ENCODE peak calls at places on chromosomes 6 and 20, in nine cellular contexts. T, P, Z, F, I, X, V, N and U are unnamed samples.

GRCh38 chr6:82567621-82568020 is 204.0 kb downstream of the TPBG start:
- DNase-seq in T (no peak), P (no peak), Z (no peak), F (no peak), I (no peak), X (no peak), V (no peak), N (no peak), U (peak)

GRCh38 chr20:32516985-32517873 is 67.9 kb downstream of the NOL4L start:
- DNase-seq in T (no peak), P (no peak), Z (no peak), F (no peak), I (peak), X (no peak), V (no peak), N (no peak), U (no peak)

GRCh38 chr6:142822882-142823578 is 121.9 kb downstream of the HIVEP2 start:
- DNase-seq in T (peak), P (no peak), Z (no peak), F (no peak), I (no peak), X (no peak), V (no peak), N (no peak), U (no peak)

GRCh38 chr6:44219053-44219814 is 2.5 kb downstream of the MYMX start:
- DNase-seq in T (peak), P (no peak), Z (peak), F (peak), I (peak), X (peak), V (no peak), N (peak), U (no peak)

GRCh38 chr6:154864086-154864430 is 130.8 kb downstream of the SCAF8 start:
- DNase-seq in T (no peak), P (no peak), Z (no peak), F (no peak), I (no peak), X (no peak), V (no peak), N (no peak), U (no peak)

GRCh38 chr6:90000864-90001731 is 106.8 kb downstream of the GJA10 start:
- DNase-seq in T (no peak), P (no peak), Z (no peak), F (no peak), I (no peak), X (peak), V (no peak), N (no peak), U (no peak)

GRCh38 chr20:60115452-60115851 is 157.2 kb downstream of the CDH26 start:
- DNase-seq in T (no peak), P (no peak), Z (no peak), F (no peak), I (no peak), X (no peak), V (no peak), N (no peak), U (no peak)

GRCh38 chr6:132693478-132693877 is 20.4 kb downstream of the VNN1 start:
- DNase-seq in T (no peak), P (no peak), Z (peak), F (no peak), I (peak), X (peak), V (peak), N (no peak), U (peak)

GRCh38 chr6:150723857-150724256 is 124.2 kb downstream of the PLEKHG1 start:
- DNase-seq in T (no peak), P (no peak), Z (no peak), F (no peak), I (no peak), X (no peak), V (no peak), N (no peak), U (peak)

GRCh38 chr20:5504061-5504739 is 187.4 kb upstream of the PROKR2 start:
- DNase-seq in T (peak), P (no peak), Z (peak), F (peak), I (peak), X (peak), V (peak), N (peak), U (peak)

GRCh38 chr6:124223596-124223995 is 419.9 kb downstream of the NKAIN2 start:
- DNase-seq in T (no peak), P (no peak), Z (peak), F (no peak), I (peak), X (no peak), V (peak), N (no peak), U (peak)

GRCh38 chr6:108113557-108114519 is 39.3 kb upstream of the OSTM1 start:
- DNase-seq in T (no peak), P (peak), Z (peak), F (no peak), I (peak), X (no peak), V (peak), N (peak), U (peak)

GRCh38 chr6:85461806-85462185 is 11.9 kb downstream of the NT5E start:
- DNase-seq in T (no peak), P (no peak), Z (no peak), F (no peak), I (no peak), X (no peak), V (no peak), N (no peak), U (no peak)

GRCh38 chr6:111469543-111469942 is 13.5 kb downstream of the REV3L start:
- DNase-seq in T (no peak), P (no peak), Z (no peak), F (no peak), I (no peak), X (no peak), V (no peak), N (no peak), U (no peak)

GRCh38 chr20:41108531-41108930 is 28.8 kb upstream of the PLCG1 start:
- DNase-seq in T (no peak), P (no peak), Z (no peak), F (no peak), I (no peak), X (no peak), V (no peak), N (no peak), U (no peak)

GRCh38 chr6:138728672-138729071 is 44.9 kb upstream of the CCDC28A start:
- DNase-seq in T (no peak), P (no peak), Z (no peak), F (no peak), I (no peak), X (no peak), V (no peak), N (no peak), U (no peak)

GRCh38 chr20:49290608-49291191 is 12.8 kb upstream of the ZNFX1 start:
- DNase-seq in T (no peak), P (no peak), Z (no peak), F (no peak), I (no peak), X (no peak), V (no peak), N (no peak), U (no peak)

GRCh38 chr20:50518270-50518721 is 8.1 kb downstream of the PTPN1 start:
- DNase-seq in T (no peak), P (no peak), Z (peak), F (no peak), I (peak), X (no peak), V (peak), N (no peak), U (no peak)

GRCh38 chr20:53751394-53752368 is 158.0 kb upstream of the ZNF217 start:
- DNase-seq in T (no peak), P (no peak), Z (no peak), F (no peak), I (no peak), X (peak), V (peak), N (no peak), U (no peak)

GRCh38 chr6:89290401-89291155 is 24.5 kb downstream of the GABRR2 start:
- DNase-seq in T (no peak), P (no peak), Z (no peak), F (no peak), I (no peak), X (no peak), V (no peak), N (no peak), U (no peak)

GRCh38 chr6:138544521-138544920 is 45.2 kb upstream of the NHSL1 start:
- DNase-seq in T (no peak), P (no peak), Z (peak), F (no peak), I (peak), X (no peak), V (peak), N (no peak), U (no peak)

GRCh38 chr20:50392138-50392866 is 117.9 kb upstream of the PTPN1 start:
- DNase-seq in T (no peak), P (no peak), Z (no peak), F (no peak), I (no peak), X (no peak), V (no peak), N (no peak), U (no peak)

GRCh38 chr6:101399627-101399955 is 6.1 kb downstream of the GRIK2 start:
- DNase-seq in T (no peak), P (no peak), Z (no peak), F (no peak), I (no peak), X (no peak), V (no peak), N (no peak), U (no peak)

GRCh38 chr20:47126374-47126705 is 230.2 kb downstream of the ZMYND8 start:
- DNase-seq in T (no peak), P (no peak), Z (no peak), F (no peak), I (no peak), X (no peak), V (no peak), N (no peak), U (no peak)

GRCh38 chr6:22929228-22929627 is 359.9 kb downstream of the HDGFL1 start:
- DNase-seq in T (no peak), P (no peak), Z (no peak), F (no peak), I (peak), X (no peak), V (peak), N (no peak), U (peak)

GRCh38 chr20:50363027-50363426 is 147.2 kb upstream of the PTPN1 start:
- DNase-seq in T (no peak), P (no peak), Z (no peak), F (no peak), I (no peak), X (no peak), V (no peak), N (no peak), U (no peak)

GRCh38 chr6:39082310-39082709 is 32.7 kb downstream of the SAYSD1 start:
- DNase-seq in T (no peak), P (no peak), Z (no peak), F (no peak), I (no peak), X (no peak), V (no peak), N (no peak), U (no peak)

GRCh38 chr20:33465536-33466302 is 22.2 kb upstream of the SNTA1 start:
- DNase-seq in T (no peak), P (no peak), Z (no peak), F (no peak), I (no peak), X (no peak), V (no peak), N (no peak), U (no peak)

GRCh38 chr6:156848533-156848932 is 71.4 kb downstream of the ARID1B start:
- DNase-seq in T (peak), P (no peak), Z (peak), F (peak), I (peak), X (no peak), V (peak), N (no peak), U (no peak)

GRCh38 chr6:25691885-25692284 is 39.9 kb downstream of the SCGN start:
- DNase-seq in T (no peak), P (no peak), Z (no peak), F (no peak), I (no peak), X (no peak), V (no peak), N (no peak), U (no peak)

GRCh38 chr6:130178692-130179091 is 44.1 kb downstream of the SAMD3 start:
- DNase-seq in T (no peak), P (peak), Z (peak), F (no peak), I (peak), X (no peak), V (peak), N (no peak), U (peak)

GRCh38 chr6:135251416-135251815 is 70.3 kb downstream of the MYB start:
- DNase-seq in T (no peak), P (no peak), Z (no peak), F (no peak), I (no peak), X (peak), V (no peak), N (no peak), U (no peak)

GRCh38 chr6:6351626-6352025 is 31.2 kb upstream of the F13A1 start:
- DNase-seq in T (no peak), P (no peak), Z (no peak), F (no peak), I (no peak), X (no peak), V (no peak), N (no peak), U (no peak)

GRCh38 chr6:154179443-154179842 is 140.4 kb downstream of the OPRM1 start:
- DNase-seq in T (no peak), P (no peak), Z (no peak), F (no peak), I (no peak), X (no peak), V (no peak), N (no peak), U (no peak)

GRCh38 chr6:29745386-29745785 is 22.2 kb downstream of the HLA-F start:
- DNase-seq in T (no peak), P (no peak), Z (no peak), F (no peak), I (no peak), X (no peak), V (no peak), N (no peak), U (no peak)

GRCh38 chr6:14732845-14733757 is 512.8 kb upstream of the JARID2 start:
- DNase-seq in T (no peak), P (no peak), Z (peak), F (no peak), I (no peak), X (no peak), V (peak), N (no peak), U (peak)

GRCh38 chr20:37901667-37902503 is 1.0 kb upstream of the VSTM2L start:
- DNase-seq in T (no peak), P (peak), Z (peak), F (no peak), I (peak), X (peak), V (peak), N (no peak), U (peak)

GRCh38 chr6:118739976-118740771 is 88.8 kb upstream of the CEP85L start:
- DNase-seq in T (no peak), P (no peak), Z (peak), F (no peak), I (peak), X (no peak), V (peak), N (no peak), U (peak)

GRCh38 chr6:118736351-118736750 is 85.0 kb upstream of the CEP85L start:
- DNase-seq in T (no peak), P (no peak), Z (no peak), F (no peak), I (no peak), X (no peak), V (no peak), N (no peak), U (no peak)

DNA sequence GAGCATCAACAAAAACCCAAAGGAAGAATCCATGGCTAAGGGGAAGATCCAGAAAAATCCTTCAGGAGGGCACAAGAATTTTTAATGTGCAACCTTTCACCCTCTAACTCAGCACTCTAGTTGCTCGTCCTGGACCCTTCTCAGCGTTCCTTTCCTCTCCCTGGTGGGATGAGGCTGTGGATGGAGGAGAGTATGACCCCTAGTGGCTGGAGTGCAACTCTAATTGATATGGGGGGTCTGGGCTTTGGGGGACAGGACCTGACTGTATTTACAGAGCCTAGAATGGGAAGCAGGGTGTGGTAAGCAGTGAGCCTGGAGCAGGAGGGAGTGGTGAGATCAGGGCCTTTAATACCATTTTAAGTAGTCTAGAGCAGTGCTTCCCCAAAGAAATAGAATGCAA is 83.9 kb upstream of the CEP85L start:
- DNase-seq in T (no peak), P (no peak), Z (peak), F (no peak), I (peak), X (no peak), V (peak), N (no peak), U (no peak)
- TF ChIP-seq CTCF in T (peak), P (peak), Z (peak), F (no peak), I (peak), X (peak), V (peak), N (peak), U (peak)

GRCh38 chr20:6780414-6780813 is 12.9 kb downstream of the BMP2 start:
- DNase-seq in T (no peak), P (no peak), Z (no peak), F (no peak), I (peak), X (no peak), V (no peak), N (no peak), U (no peak)

GRCh38 chr20:6786548-6786947 is 19.1 kb downstream of the BMP2 start:
- DNase-seq in T (no peak), P (no peak), Z (no peak), F (no peak), I (no peak), X (no peak), V (no peak), N (no peak), U (no peak)

GRCh38 chr20:6784767-6785166 is 17.3 kb downstream of the BMP2 start:
- DNase-seq in T (no peak), P (no peak), Z (no peak), F (no peak), I (no peak), X (no peak), V (no peak), N (no peak), U (no peak)

DNA sequence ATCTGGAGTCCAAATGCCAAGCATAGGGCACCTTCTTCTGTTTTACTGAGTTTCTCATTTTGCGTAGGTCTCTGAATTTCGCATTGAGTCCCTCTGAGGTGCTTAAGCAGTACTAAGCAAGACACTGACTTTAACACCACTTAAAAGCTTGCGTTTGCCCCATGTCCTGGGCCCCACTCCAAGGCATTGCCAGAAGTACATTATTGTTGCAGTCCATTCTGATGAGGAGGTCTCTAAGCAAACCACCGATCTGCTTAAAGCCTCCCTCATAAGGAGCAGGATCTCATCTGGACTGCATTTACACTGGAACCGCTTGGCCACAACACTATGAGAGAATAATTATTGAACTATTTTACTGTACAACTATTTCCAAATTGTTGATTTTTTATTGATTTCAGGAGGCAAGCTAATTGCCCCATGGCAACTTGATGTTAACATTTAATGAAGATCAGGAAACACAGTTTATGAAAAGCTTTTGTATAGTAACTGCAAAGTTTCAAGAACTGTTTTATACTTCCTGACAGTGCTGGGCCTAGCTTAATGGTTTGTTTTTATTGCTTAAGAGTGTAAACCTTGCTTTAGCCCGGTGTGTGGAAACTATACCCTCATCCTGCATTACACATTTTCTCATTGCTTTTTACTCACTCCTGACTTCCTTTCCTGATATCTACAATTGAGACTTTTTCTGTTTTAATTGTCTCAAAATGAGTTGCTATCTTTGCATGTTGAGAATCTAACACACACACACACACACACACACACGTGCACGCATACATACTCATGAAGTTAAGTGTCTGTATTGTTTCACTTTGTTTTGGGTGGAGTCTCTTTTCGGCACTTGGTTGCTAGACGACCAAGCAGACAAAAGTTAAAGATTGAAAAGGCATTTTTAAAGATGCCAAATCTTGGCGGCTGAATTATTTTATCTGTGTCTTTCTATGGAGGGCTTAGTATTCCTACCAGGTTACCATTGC is 16.6 kb downstream of the BMP2 start:
- DNase-seq in T (no peak), P (no peak), Z (peak), F (no peak), I (peak), X (no peak), V (peak), N (no peak), U (no peak)
- H3K4me3 ChIP-seq in T (no peak), P (no peak), Z (no peak), F (no peak), I (no peak), X (no peak), V (no peak), N (no peak), U (no peak)

GRCh38 chr6:21228411-21228810 is 365.1 kb upstream of the SOX4 start:
- DNase-seq in T (no peak), P (no peak), Z (no peak), F (no peak), I (no peak), X (no peak), V (no peak), N (no peak), U (peak)

GRCh38 chr6:21229061-21229460 is 364.5 kb upstream of the SOX4 start:
- DNase-seq in T (no peak), P (no peak), Z (no peak), F (no peak), I (no peak), X (no peak), V (no peak), N (no peak), U (peak)

GRCh38 chr6:21230536-21230935 is 363.0 kb upstream of the SOX4 start:
- DNase-seq in T (no peak), P (no peak), Z (no peak), F (no peak), I (no peak), X (no peak), V (no peak), N (no peak), U (no peak)

GRCh38 chr6:21227486-21227885 is 366.1 kb upstream of the SOX4 start:
- DNase-seq in T (no peak), P (no peak), Z (peak), F (no peak), I (no peak), X (no peak), V (no peak), N (no peak), U (peak)
- TF ChIP-seq CTCF in T (no peak), P (peak), Z (peak), F (no peak), I (no peak), X (no peak), V (no peak), N (no peak), U (no peak)

DNA sequence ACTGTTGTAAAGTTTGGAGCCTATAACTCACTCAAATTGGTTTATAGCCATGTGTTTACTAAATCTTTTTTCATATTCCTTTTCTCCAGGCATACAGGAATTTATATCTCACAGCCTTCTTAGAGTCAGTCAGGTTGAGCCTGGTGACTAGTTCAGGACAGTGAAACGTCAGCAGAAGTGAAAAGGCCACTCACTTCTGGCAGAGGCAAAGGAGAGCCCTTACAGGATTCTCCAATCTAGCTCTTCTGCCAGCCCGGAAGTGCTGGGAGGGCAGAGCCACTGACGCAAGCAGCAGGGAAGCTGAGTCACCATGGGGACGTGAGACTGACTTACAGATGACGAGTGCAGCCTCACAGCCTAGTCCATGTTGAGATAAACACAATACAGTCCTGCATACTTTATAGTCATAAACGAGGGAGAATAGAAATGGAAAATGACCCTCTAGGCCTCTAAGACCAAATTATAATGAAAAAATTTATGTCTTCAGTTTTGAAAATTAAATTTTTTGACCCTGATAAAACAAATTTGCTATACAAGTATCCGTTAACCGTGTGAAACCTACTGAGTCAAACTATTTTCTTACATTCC is 1.3 kb downstream of the PXT1 start:
- DNase-seq in T (peak), P (peak), Z (peak), F (peak), I (peak), X (peak), V (peak), N (peak), U (peak)
- H3K4me3 ChIP-seq in T (peak), P (no peak), Z (no peak), F (no peak), I (no peak), X (no peak), V (no peak), N (no peak), U (no peak)